ENCODE peak calls at places on chromosomes 3 and 15, in ten cellular contexts. One of them, this sample, is unnamed.

GRCh38 chr15:89142423-89142822 is 54.2 kb downstream of the ABHD2 start:
- DNase-seq in GM12865: no peak
- DNase-seq in hepatocyte: no peak
- DNase-seq in CD4-positive, alpha-beta memory T cell: no peak
- DNase-seq in adipocyte: no peak
- DNase-seq in fibroblast of the aortic adventitia: no peak
- DNase-seq in psoas muscle: no peak
- DNase-seq in transverse colon: no peak
- DNase-seq in fibroblast of mammary gland: no peak
- DNase-seq in AG04450: no peak
- DNase-seq in this sample: no peak

GRCh38 chr3:129596194-129597086 is 10.0 kb downstream of the PLXND1 start:
- DNase-seq in GM12865: no peak
- DNase-seq in hepatocyte: peak
- DNase-seq in CD4-positive, alpha-beta memory T cell: no peak
- DNase-seq in adipocyte: peak
- DNase-seq in fibroblast of the aortic adventitia: peak
- DNase-seq in psoas muscle: peak
- DNase-seq in transverse colon: peak
- DNase-seq in fibroblast of mammary gland: peak
- DNase-seq in AG04450: peak
- DNase-seq in this sample: no peak

GRCh38 chr3:13616359-13616758 is 67.4 kb downstream of the FBLN2 start:
- DNase-seq in GM12865: no peak
- DNase-seq in hepatocyte: peak
- DNase-seq in CD4-positive, alpha-beta memory T cell: no peak
- DNase-seq in adipocyte: no peak
- DNase-seq in fibroblast of the aortic adventitia: no peak
- DNase-seq in psoas muscle: no peak
- DNase-seq in transverse colon: no peak
- DNase-seq in fibroblast of mammary gland: no peak
- DNase-seq in AG04450: no peak
- DNase-seq in this sample: no peak

GRCh38 chr3:33645060-33645841 is 72.8 kb downstream of the CLASP2 start:
- DNase-seq in GM12865: no peak
- DNase-seq in hepatocyte: peak
- DNase-seq in CD4-positive, alpha-beta memory T cell: peak
- DNase-seq in adipocyte: peak
- DNase-seq in fibroblast of the aortic adventitia: peak
- DNase-seq in psoas muscle: no peak
- DNase-seq in transverse colon: no peak
- DNase-seq in fibroblast of mammary gland: peak
- DNase-seq in AG04450: no peak
- DNase-seq in this sample: no peak

GRCh38 chr3:101721650-101721917 is 2.8 kb upstream of the CEP97 start:
- DNase-seq in GM12865: no peak
- DNase-seq in hepatocyte: no peak
- DNase-seq in CD4-positive, alpha-beta memory T cell: no peak
- DNase-seq in adipocyte: no peak
- DNase-seq in fibroblast of the aortic adventitia: no peak
- DNase-seq in psoas muscle: no peak
- DNase-seq in transverse colon: no peak
- DNase-seq in fibroblast of mammary gland: no peak
- DNase-seq in AG04450: no peak
- DNase-seq in this sample: no peak

GRCh38 chr15:62928242-62928995 is 114.1 kb upstream of the TPM1 start:
- DNase-seq in GM12865: no peak
- DNase-seq in hepatocyte: peak
- DNase-seq in CD4-positive, alpha-beta memory T cell: no peak
- DNase-seq in adipocyte: peak
- DNase-seq in fibroblast of the aortic adventitia: peak
- DNase-seq in psoas muscle: no peak
- DNase-seq in transverse colon: no peak
- DNase-seq in fibroblast of mammary gland: peak
- DNase-seq in AG04450: peak
- DNase-seq in this sample: peak

GRCh38 chr3:188174309-188175044 is 20.5 kb downstream of the LPP start:
- DNase-seq in GM12865: no peak
- DNase-seq in hepatocyte: no peak
- DNase-seq in CD4-positive, alpha-beta memory T cell: no peak
- DNase-seq in adipocyte: no peak
- DNase-seq in fibroblast of the aortic adventitia: no peak
- DNase-seq in psoas muscle: no peak
- DNase-seq in transverse colon: no peak
- DNase-seq in fibroblast of mammary gland: no peak
- DNase-seq in AG04450: no peak
- DNase-seq in this sample: no peak

GRCh38 chr15:34818531-34818930 is 23.2 kb upstream of the ACTC1 start:
- DNase-seq in GM12865: no peak
- DNase-seq in hepatocyte: no peak
- DNase-seq in CD4-positive, alpha-beta memory T cell: no peak
- DNase-seq in adipocyte: no peak
- DNase-seq in fibroblast of the aortic adventitia: no peak
- DNase-seq in psoas muscle: no peak
- DNase-seq in transverse colon: no peak
- DNase-seq in fibroblast of mammary gland: no peak
- DNase-seq in AG04450: no peak
- DNase-seq in this sample: no peak

GRCh38 chr3:133479895-133480669 is 80.2 kb downstream of the BFSP2 start:
- DNase-seq in GM12865: peak
- DNase-seq in hepatocyte: peak
- DNase-seq in CD4-positive, alpha-beta memory T cell: no peak
- DNase-seq in adipocyte: no peak
- DNase-seq in fibroblast of the aortic adventitia: no peak
- DNase-seq in psoas muscle: no peak
- DNase-seq in transverse colon: no peak
- DNase-seq in fibroblast of mammary gland: no peak
- DNase-seq in AG04450: no peak
- DNase-seq in this sample: no peak

GRCh38 chr3:72903004-72903403 is 15.2 kb downstream of the GXYLT2 start:
- DNase-seq in GM12865: no peak
- DNase-seq in hepatocyte: peak
- DNase-seq in CD4-positive, alpha-beta memory T cell: no peak
- DNase-seq in adipocyte: peak
- DNase-seq in fibroblast of the aortic adventitia: peak
- DNase-seq in psoas muscle: no peak
- DNase-seq in transverse colon: no peak
- DNase-seq in fibroblast of mammary gland: peak
- DNase-seq in AG04450: no peak
- DNase-seq in this sample: peak

GRCh38 chr15:56957812-56958406 is 39.5 kb downstream of the TCF12 start:
- DNase-seq in GM12865: no peak
- DNase-seq in hepatocyte: peak
- DNase-seq in CD4-positive, alpha-beta memory T cell: no peak
- DNase-seq in adipocyte: no peak
- DNase-seq in fibroblast of the aortic adventitia: no peak
- DNase-seq in psoas muscle: no peak
- DNase-seq in transverse colon: no peak
- DNase-seq in fibroblast of mammary gland: no peak
- DNase-seq in AG04450: no peak
- DNase-seq in this sample: peak

GRCh38 chr3:157618075-157618760 is 115.0 kb upstream of the VEPH1 start:
- DNase-seq in GM12865: peak
- DNase-seq in hepatocyte: peak
- DNase-seq in CD4-positive, alpha-beta memory T cell: peak
- DNase-seq in adipocyte: peak
- DNase-seq in fibroblast of the aortic adventitia: peak
- DNase-seq in psoas muscle: no peak
- DNase-seq in transverse colon: no peak
- DNase-seq in fibroblast of mammary gland: peak
- DNase-seq in AG04450: peak
- DNase-seq in this sample: no peak

GRCh38 chr3:43995929-43996378 is 245.7 kb upstream of the TOPAZ1 start:
- DNase-seq in GM12865: peak
- DNase-seq in hepatocyte: no peak
- DNase-seq in CD4-positive, alpha-beta memory T cell: no peak
- DNase-seq in adipocyte: no peak
- DNase-seq in fibroblast of the aortic adventitia: no peak
- DNase-seq in psoas muscle: no peak
- DNase-seq in transverse colon: no peak
- DNase-seq in fibroblast of mammary gland: no peak
- DNase-seq in AG04450: no peak
- DNase-seq in this sample: no peak

GRCh38 chr3:43997788-43998373 is 243.8 kb upstream of the TOPAZ1 start:
- DNase-seq in GM12865: peak
- DNase-seq in hepatocyte: no peak
- DNase-seq in CD4-positive, alpha-beta memory T cell: no peak
- DNase-seq in adipocyte: no peak
- DNase-seq in fibroblast of the aortic adventitia: no peak
- DNase-seq in psoas muscle: no peak
- DNase-seq in transverse colon: no peak
- DNase-seq in fibroblast of mammary gland: peak
- DNase-seq in AG04450: no peak
- DNase-seq in this sample: no peak

GRCh38 chr3:43994594-43995077 is 247.1 kb upstream of the TOPAZ1 start:
- DNase-seq in GM12865: no peak
- DNase-seq in hepatocyte: no peak
- DNase-seq in CD4-positive, alpha-beta memory T cell: no peak
- DNase-seq in adipocyte: no peak
- DNase-seq in fibroblast of the aortic adventitia: no peak
- DNase-seq in psoas muscle: no peak
- DNase-seq in transverse colon: no peak
- DNase-seq in fibroblast of mammary gland: no peak
- DNase-seq in AG04450: no peak
- DNase-seq in this sample: no peak

GRCh38 chr3:43996379-43997301 is 245.0 kb upstream of the TOPAZ1 start:
- DNase-seq in GM12865: peak
- DNase-seq in hepatocyte: peak
- DNase-seq in CD4-positive, alpha-beta memory T cell: no peak
- DNase-seq in adipocyte: peak
- DNase-seq in fibroblast of the aortic adventitia: peak
- DNase-seq in psoas muscle: no peak
- DNase-seq in transverse colon: no peak
- DNase-seq in fibroblast of mammary gland: peak
- DNase-seq in AG04450: no peak
- DNase-seq in this sample: no peak

GRCh38 chr3:43995078-43995928 is 246.4 kb upstream of the TOPAZ1 start:
- DNase-seq in GM12865: peak
- DNase-seq in hepatocyte: peak
- DNase-seq in CD4-positive, alpha-beta memory T cell: no peak
- DNase-seq in adipocyte: peak
- DNase-seq in fibroblast of the aortic adventitia: peak
- DNase-seq in psoas muscle: no peak
- DNase-seq in transverse colon: no peak
- DNase-seq in fibroblast of mammary gland: peak
- DNase-seq in AG04450: no peak
- DNase-seq in this sample: no peak
- H3K4me3 ChIP-seq in GM12865: peak
- H3K4me3 ChIP-seq in hepatocyte: peak
- H3K4me3 ChIP-seq in CD4-positive, alpha-beta memory T cell: no peak
- H3K4me3 ChIP-seq in adipocyte: peak
- H3K4me3 ChIP-seq in fibroblast of the aortic adventitia: peak
- H3K4me3 ChIP-seq in psoas muscle: peak
- H3K4me3 ChIP-seq in transverse colon: no peak
- H3K4me3 ChIP-seq in fibroblast of mammary gland: peak
- H3K4me3 ChIP-seq in AG04450: peak
- H3K4me3 ChIP-seq in this sample: peak

DNA sequence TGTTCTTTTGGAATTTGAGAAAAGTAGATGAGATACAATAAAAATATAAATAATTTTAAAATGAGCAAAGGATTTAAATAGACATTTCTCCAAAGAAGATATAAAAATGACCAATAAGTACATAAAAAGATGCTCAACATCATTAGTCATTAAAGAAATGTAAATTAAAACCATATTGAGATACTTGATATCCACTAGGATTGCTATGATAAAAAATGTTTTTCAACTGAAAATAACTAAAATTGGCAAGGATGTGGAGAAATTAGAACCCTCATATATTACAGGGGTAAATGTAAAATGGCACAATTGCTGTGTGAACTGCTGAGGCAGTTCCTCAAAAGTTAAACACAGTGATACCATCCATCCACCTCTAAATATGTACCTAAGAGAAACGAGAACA is 38.8 kb downstream of the LRRFIP2 start:
- DNase-seq in GM12865: no peak
- DNase-seq in hepatocyte: no peak
- DNase-seq in CD4-positive, alpha-beta memory T cell: no peak
- DNase-seq in adipocyte: no peak
- DNase-seq in fibroblast of the aortic adventitia: no peak
- DNase-seq in psoas muscle: no peak
- DNase-seq in transverse colon: no peak
- DNase-seq in fibroblast of mammary gland: peak
- DNase-seq in AG04450: no peak
- DNase-seq in this sample: no peak
- H3K4me3 ChIP-seq in GM12865: no peak
- H3K4me3 ChIP-seq in hepatocyte: no peak
- H3K4me3 ChIP-seq in CD4-positive, alpha-beta memory T cell: no peak
- H3K4me3 ChIP-seq in adipocyte: no peak
- H3K4me3 ChIP-seq in fibroblast of the aortic adventitia: no peak
- H3K4me3 ChIP-seq in psoas muscle: no peak
- H3K4me3 ChIP-seq in transverse colon: no peak
- H3K4me3 ChIP-seq in fibroblast of mammary gland: no peak
- H3K4me3 ChIP-seq in AG04450: no peak
- H3K4me3 ChIP-seq in this sample: no peak

GRCh38 chr3:192917258-192917507 is 473 bp downstream of the MB21D2 start:
- DNase-seq in GM12865: no peak
- DNase-seq in hepatocyte: no peak
- DNase-seq in CD4-positive, alpha-beta memory T cell: peak
- DNase-seq in adipocyte: no peak
- DNase-seq in fibroblast of the aortic adventitia: no peak
- DNase-seq in psoas muscle: no peak
- DNase-seq in transverse colon: no peak
- DNase-seq in fibroblast of mammary gland: no peak
- DNase-seq in AG04450: no peak
- DNase-seq in this sample: no peak
- H3K4me3 ChIP-seq in GM12865: peak
- H3K4me3 ChIP-seq in hepatocyte: peak
- H3K4me3 ChIP-seq in CD4-positive, alpha-beta memory T cell: peak
- H3K4me3 ChIP-seq in adipocyte: peak
- H3K4me3 ChIP-seq in fibroblast of the aortic adventitia: peak
- H3K4me3 ChIP-seq in psoas muscle: peak
- H3K4me3 ChIP-seq in transverse colon: peak
- H3K4me3 ChIP-seq in fibroblast of mammary gland: peak
- H3K4me3 ChIP-seq in AG04450: peak
- H3K4me3 ChIP-seq in this sample: peak

DNA sequence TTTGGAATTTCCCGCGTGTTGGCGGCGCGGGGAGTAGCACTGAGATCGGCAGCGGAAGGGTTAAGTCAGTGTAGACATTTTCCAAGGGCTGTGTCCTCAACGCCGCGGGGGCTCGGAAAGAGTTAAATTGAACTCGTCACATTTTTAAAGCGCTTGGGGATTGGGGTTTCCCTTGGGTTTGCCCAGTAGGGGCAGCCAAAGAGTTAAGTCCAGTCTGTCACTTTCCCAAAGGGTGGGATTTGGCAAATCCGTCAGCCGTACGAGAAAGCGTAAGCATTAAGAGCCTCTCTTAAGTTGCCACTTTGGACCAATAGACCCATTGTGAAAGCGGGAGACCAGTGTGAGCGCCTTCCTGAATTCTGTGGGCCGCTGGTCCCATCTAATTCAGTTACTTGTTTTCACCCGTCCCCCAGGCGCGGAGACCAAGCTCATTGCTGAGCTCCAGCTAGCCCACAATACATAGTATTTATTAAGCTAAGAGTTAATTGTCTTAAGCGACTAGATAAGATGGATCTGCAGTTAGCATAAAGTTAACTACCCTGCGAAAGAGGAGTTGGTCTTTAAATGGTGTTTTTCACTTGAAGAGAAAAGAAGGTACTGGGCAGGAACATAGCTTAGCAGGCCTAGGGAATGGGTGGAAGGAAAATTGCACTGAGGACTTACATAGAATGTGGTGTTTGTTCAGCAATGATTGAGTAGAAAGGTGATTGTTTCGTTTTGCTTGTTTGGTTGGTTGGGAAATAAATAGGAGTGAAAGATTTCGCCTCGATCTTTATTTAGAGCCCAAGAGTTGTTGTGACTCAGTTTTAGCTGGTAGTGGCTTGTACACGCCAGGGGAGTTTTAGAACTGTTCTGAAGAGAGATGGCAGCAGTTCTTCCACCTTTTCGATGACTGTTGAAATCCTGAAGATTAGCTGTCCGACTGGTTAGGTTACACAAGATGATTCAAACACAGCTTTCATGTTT is 932 bp downstream of the ARL8B start:
- DNase-seq in GM12865: peak
- DNase-seq in hepatocyte: peak
- DNase-seq in CD4-positive, alpha-beta memory T cell: peak
- DNase-seq in adipocyte: peak
- DNase-seq in fibroblast of the aortic adventitia: peak
- DNase-seq in psoas muscle: peak
- DNase-seq in transverse colon: peak
- DNase-seq in fibroblast of mammary gland: peak
- DNase-seq in AG04450: no peak
- DNase-seq in this sample: peak
- H3K4me3 ChIP-seq in GM12865: peak
- H3K4me3 ChIP-seq in hepatocyte: peak
- H3K4me3 ChIP-seq in CD4-positive, alpha-beta memory T cell: peak
- H3K4me3 ChIP-seq in adipocyte: peak
- H3K4me3 ChIP-seq in fibroblast of the aortic adventitia: peak
- H3K4me3 ChIP-seq in psoas muscle: peak
- H3K4me3 ChIP-seq in transverse colon: peak
- H3K4me3 ChIP-seq in fibroblast of mammary gland: peak
- H3K4me3 ChIP-seq in AG04450: peak
- H3K4me3 ChIP-seq in this sample: peak